ENCODE peak calls at places on chromosome 19, in seven cellular contexts. C is NCI-H1092, A is HuH-7.5, F is endothelial cell, T is PC-3, D is NCI-H1417, M is epithelial cell of esophagus. W is an unnamed sample.

GRCh38 chr19:19261350-19262189 is 11.5 kb downstream of the TM6SF2 start:
- DNase-seq in C (no peak), D (peak; percentile 52), T (no peak), F (no peak), A (peak; percentile 68), M (no peak), W (no peak)

GRCh38 chr19:3665681-3666544 is 34.4 kb downstream of the PIP5K1C start:
- DNase-seq in T (peak; percentile 26), A (peak; percentile 96), M (peak; percentile 30), C (no peak), F (peak; percentile 76), D (peak; percentile 40), W (peak; percentile 92)

GRCh38 chr19:21694171-21694906 is 73.0 kb downstream of the ZNF100 start:
- DNase-seq in F (no peak), A (no peak), M (no peak), D (no peak), C (no peak), T (no peak), W (no peak)

GRCh38 chr19:2923510-2923909 is 21.3 kb downstream of the ZNF77 start:
- DNase-seq in A (no peak), D (peak; percentile 8), C (peak; percentile 42), M (peak; percentile 71), F (no peak), T (peak; percentile 73), W (no peak)

GRCh38 chr19:35851213-35852028 is 883 bp downstream of the NPHS1 start:
- DNase-seq in T (no peak), C (no peak), A (no peak), M (no peak), F (no peak), D (no peak), W (no peak)

GRCh38 chr19:640156-640548 is 473 bp downstream of the FGF22 start:
- DNase-seq in F (no peak), A (no peak), D (no peak), T (no peak), C (no peak), M (no peak), W (no peak)

GRCh38 chr19:5803752-5804515 is 933 bp upstream of the NRTN start:
- DNase-seq in T (peak; percentile 98), M (peak; percentile 86), A (peak; percentile 99), C (peak; percentile 85), F (peak; percentile 100), D (peak; percentile 88), W (peak; percentile 99)

GRCh38 chr19:49605605-49606004 is 14.6 kb downstream of the PRR12 start:
- DNase-seq in D (no peak), T (no peak), F (no peak), M (no peak), C (no peak), A (no peak), W (peak; percentile 47)

GRCh38 chr19:48676887-48677286 is 4.1 kb upstream of the NTN5 start:
- DNase-seq in A (no peak), D (no peak), C (no peak), M (peak; percentile 92), F (no peak), T (no peak), W (no peak)

GRCh38 chr19:30071871-30072270 is 129.8 kb downstream of the URI1 start:
- DNase-seq in F (no peak), M (no peak), C (no peak), D (no peak), A (no peak), T (no peak), W (no peak)

GRCh38 chr19:10408511-10409291 is 5.4 kb upstream of the CDC37 start:
- DNase-seq in M (no peak), C (no peak), T (no peak), A (no peak), D (no peak), F (no peak), W (peak; percentile 79)

GRCh38 chr19:16328824-16329482 is 4.3 kb downstream of the KLF2 start:
- DNase-seq in A (no peak), M (no peak), T (no peak), F (no peak), C (no peak), D (no peak), W (peak; percentile 42)

GRCh38 chr19:37936166-37936565 is 29.2 kb downstream of the SIPA1L3 start:
- DNase-seq in D (no peak), F (no peak), M (no peak), A (peak; percentile 47), C (no peak), T (no peak), W (peak; percentile 25)

GRCh38 chr19:29014857-29015436 is 198.0 kb downstream of the UQCRFS1 start:
- DNase-seq in D (no peak), A (no peak), C (no peak), M (no peak), T (no peak), F (no peak), W (no peak)

GRCh38 chr19:11023635-11024168 is 62.9 kb downstream of the SMARCA4 start:
- DNase-seq in D (no peak), M (no peak), A (no peak), C (no peak), T (no peak), F (no peak), W (no peak)

GRCh38 chr19:7549749-7550148 is 14.2 kb downstream of the PNPLA6 start:
- DNase-seq in F (no peak), D (no peak), T (no peak), A (no peak), C (no peak), M (no peak), W (no peak)

GRCh38 chr19:41376241-41376997 is at the start of gene TMEM91:
- DNase-seq in A (peak; percentile 43), M (peak; percentile 53), C (no peak), T (no peak), D (no peak), F (peak; percentile 55), W (peak; percentile 91)

GRCh38 chr19:3480383-3481091 is at the start of gene SMIM24:
- DNase-seq in C (no peak), D (no peak), F (no peak), M (no peak), A (no peak), T (no peak), W (no peak)

GRCh38 chr19:2327773-2328400 is 499 bp downstream of the LSM7 start:
- DNase-seq in T (peak; percentile 48), C (no peak), F (no peak), M (peak; percentile 94), D (peak; percentile 80), A (no peak), W (peak; percentile 54)

GRCh38 chr19:750640-751423 is at the start of gene MISP:
- DNase-seq in M (peak; percentile 77), D (peak; percentile 92), C (no peak), T (peak; percentile 84), A (no peak), F (no peak), W (peak; percentile 89)

GRCh38 chr19:42121666-42122069 is 10.6 kb downstream of the POU2F2 start:
- DNase-seq in C (no peak), T (peak; percentile 71), A (no peak), F (no peak), M (peak; percentile 89), D (no peak), W (no peak)

GRCh38 chr19:55581145-55581827 is 638 bp upstream of the ZNF579 start:
- DNase-seq in D (no peak), F (no peak), C (no peak), A (no peak), T (peak; percentile 45), M (peak; percentile 21), W (no peak)

GRCh38 chr19:38975861-38976271 is 324 bp upstream of the FBXO17 start:
- DNase-seq in F (peak; percentile 20), C (no peak), M (peak; percentile 24), A (no peak), T (no peak), D (no peak), W (no peak)

GRCh38 chr19:40542197-40542859 is 34.3 kb upstream of the SHKBP1 start:
- DNase-seq in A (no peak), F (no peak), C (peak; percentile 90), T (no peak), M (no peak), D (no peak), W (peak; percentile 88)

GRCh38 chr19:46898731-46899130 is 37.9 kb downstream of the ARHGAP35 start:
- DNase-seq in D (no peak), T (no peak), C (no peak), A (no peak), F (peak; percentile 4), M (peak; percentile 69), W (no peak)

W was measured in upper lobe of left lung.